ENCODE peak calls at places on chromosome 10, in ten cellular contexts. Y is GM23338; L is neural crest cell; H is BJ; Q is CD4-positive, alpha-beta T cell; S is dorsolateral prefrontal cortex; K is tibial nerve; V is endothelial cell; G is omental fat pad; J is endothelial cell of umbilical vein. F is an unnamed sample.

GRCh38 chr10:114987995-114988394 is 50.0 kb downstream of the TRUB1 start:
- DNase-seq in Y (no peak), L (no peak), H (peak; percentile 27), Q (no peak), S (no peak), K (no peak), V (no peak), G (no peak), J (peak; percentile 41), F (no peak)

GRCh38 chr10:75358835-75359421 is 42.6 kb downstream of the ZNF503 start:
- DNase-seq in Y (no peak), L (no peak), H (peak; percentile 64), Q (no peak), S (no peak), K (no peak), V (no peak), G (no peak), J (no peak), F (no peak)

GRCh38 chr10:73413108-73413527 is 740 bp downstream of the ANXA7 start:
- DNase-seq in Y (peak; percentile 40), L (peak; percentile 14), H (no peak), Q (peak; percentile 33), S (no peak), K (no peak), V (peak; percentile 26), G (no peak), J (no peak), F (no peak)

GRCh38 chr10:5948999-5949759 is 28.2 kb downstream of the IL15RA start:
- DNase-seq in Y (peak; percentile 86), L (peak; percentile 38), H (no peak), Q (no peak), S (no peak), K (no peak), V (peak; percentile 62), G (no peak), J (peak; percentile 82), F (peak; percentile 79)

GRCh38 chr10:63766766-63767505 is 245.7 kb downstream of the REEP3 start:
- DNase-seq in Y (peak; percentile 18), L (no peak), H (peak; percentile 66), Q (no peak), S (no peak), K (no peak), V (no peak), G (no peak), J (peak; percentile 77), F (no peak)

GRCh38 chr10:79442171-79443040 is 3.0 kb downstream of the ZCCHC24 start:
- DNase-seq in Y (no peak), L (no peak), H (no peak), Q (no peak), S (peak; percentile 87), K (no peak), V (no peak), G (peak; percentile 19), J (no peak), F (no peak)

GRCh38 chr10:87860156-87860795 is 3.1 kb downstream of the KLLN start:
- DNase-seq in Y (peak; percentile 65), L (no peak), H (no peak), Q (peak; percentile 30), S (no peak), K (no peak), V (no peak), G (no peak), J (peak; percentile 82), F (no peak)

GRCh38 chr10:28382520-28383269 is 79.8 kb upstream of the MPP7 start:
- DNase-seq in Y (no peak), L (no peak), H (peak; percentile 73), Q (no peak), S (no peak), K (no peak), V (no peak), G (no peak), J (no peak), F (no peak)

GRCh38 chr10:130761032-130761575 is 550.4 kb downstream of the TCERG1L start:
- DNase-seq in Y (no peak), L (no peak), H (no peak), Q (no peak), S (no peak), K (no peak), V (no peak), G (no peak), J (no peak), F (no peak)

GRCh38 chr10:72263613-72264241 is 10.0 kb upstream of the DDIT4 start:
- DNase-seq in Y (peak; percentile 23), L (no peak), H (no peak), Q (peak; percentile 53), S (no peak), K (no peak), V (no peak), G (no peak), J (no peak), F (no peak)

GRCh38 chr10:103111031-103111917 is 81.8 kb downstream of the NT5C2 start:
- DNase-seq in Y (peak; percentile 23), L (no peak), H (no peak), Q (no peak), S (no peak), K (no peak), V (no peak), G (no peak), J (no peak), F (no peak)

GRCh38 chr10:84333864-84334451 is 5.6 kb downstream of the CCSER2 start:
- DNase-seq in Y (peak; percentile 53), L (no peak), H (no peak), Q (peak; percentile 64), S (no peak), K (no peak), V (no peak), G (no peak), J (no peak), F (no peak)

GRCh38 chr10:44659350-44659749 is 251.8 kb upstream of the TMEM72 start:
- DNase-seq in Y (no peak), L (no peak), H (no peak), Q (no peak), S (no peak), K (no peak), V (no peak), G (no peak), J (no peak), F (no peak)

GRCh38 chr10:131926743-131927595 is 26.2 kb downstream of the PPP2R2D start:
- DNase-seq in Y (no peak), L (no peak), H (no peak), Q (no peak), S (no peak), K (no peak), V (no peak), G (no peak), J (no peak), F (no peak)

GRCh38 chr10:132961864-132962622 is 19.7 kb upstream of the CFAP46 start:
- DNase-seq in Y (peak; percentile 96), L (peak; percentile 56), H (peak; percentile 9), Q (peak; percentile 60), S (peak; percentile 19), K (no peak), V (peak; percentile 67), G (peak; percentile 60), J (peak; percentile 74), F (peak; percentile 80)

GRCh38 chr10:3783313-3783689 is 1.7 kb downstream of the KLF6 start:
- DNase-seq in Y (peak; percentile 69), L (peak; percentile 25), H (no peak), Q (peak; percentile 71), S (no peak), K (no peak), V (peak; percentile 34), G (no peak), J (no peak), F (peak; percentile 81)

GRCh38 chr10:561721-562120 is 127.7 kb downstream of the DIP2C start:
- DNase-seq in Y (no peak), L (no peak), H (no peak), Q (no peak), S (no peak), K (no peak), V (no peak), G (no peak), J (no peak), F (no peak)

GRCh38 chr10:110746254-110746826 is 102.2 kb downstream of the RBM20 start:
- DNase-seq in Y (peak; percentile 85), L (peak; percentile 57), H (peak; percentile 17), Q (peak; percentile 47), S (peak; percentile 24), K (no peak), V (peak; percentile 75), G (no peak), J (peak; percentile 81), F (no peak)

GRCh38 chr10:77240042-77240619 is 397.5 kb downstream of the KCNMA1 start:
- DNase-seq in Y (no peak), L (no peak), H (no peak), Q (no peak), S (no peak), K (no peak), V (no peak), G (no peak), J (no peak), F (no peak)

DNA sequence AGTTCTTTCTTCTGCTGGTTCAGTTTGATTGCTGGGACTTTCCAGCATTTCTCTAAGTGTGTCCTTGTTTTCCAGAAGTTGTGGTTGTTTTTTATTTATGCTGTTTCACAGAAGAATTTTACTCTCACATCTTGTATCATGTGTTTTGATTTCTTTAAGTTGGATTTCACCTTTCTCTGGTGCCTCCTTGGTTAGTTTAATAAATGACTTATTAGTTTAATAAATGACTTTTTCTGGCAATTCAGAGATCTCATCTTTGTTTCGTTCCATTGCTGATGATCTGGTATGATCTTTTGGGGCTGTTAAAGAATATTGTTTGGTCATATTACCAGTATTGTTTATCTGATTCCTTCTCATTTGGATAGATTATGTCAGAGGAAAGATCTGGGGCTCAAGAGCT is 59.8 kb upstream of the CYP2C9 start:
- DNase-seq in Y (no peak), L (no peak), H (no peak), Q (no peak), S (no peak), K (no peak), V (no peak), G (no peak), J (no peak), F (no peak)
- TF ChIP-seq CTCF in Y (no peak), L (no peak), H (no peak), Q (no peak), S (no peak), K (no peak), V (no peak), G (no peak), J (no peak), F (no peak)

GRCh38 chr10:124622866-124623536 is 121.2 kb downstream of the FAM53B start:
- DNase-seq in Y (no peak), L (no peak), H (no peak), Q (no peak), S (no peak), K (no peak), V (no peak), G (no peak), J (no peak), F (no peak)
- TF ChIP-seq CTCF in Y (no peak), L (no peak), H (no peak), Q (no peak), S (no peak), K (no peak), V (no peak), G (no peak), J (no peak), F (no peak)

GRCh38 chr10:60549686-60550085 is 160.0 kb upstream of the ANK3 start:
- DNase-seq in Y (peak; percentile 44), L (no peak), H (no peak), Q (no peak), S (no peak), K (no peak), V (no peak), G (no peak), J (peak; percentile 24), F (no peak)
- TF ChIP-seq CTCF in Y (peak; percentile 56), L (peak; percentile 52), H (peak; percentile 8), Q (peak; percentile 57), S (peak; percentile 52), K (no peak), V (no peak), G (no peak), J (peak; percentile 13), F (no peak)

GRCh38 chr10:86632009-86632800 is 22.1 kb upstream of the OPN4 start:
- DNase-seq in Y (peak; percentile 94), L (peak; percentile 54), H (no peak), Q (no peak), S (no peak), K (no peak), V (peak; percentile 69), G (no peak), J (no peak), F (no peak)
- TF ChIP-seq CTCF in Y (peak; percentile 33), L (peak; percentile 53), H (peak; percentile 43), Q (no peak), S (peak; percentile 38), K (peak; percentile 42), V (no peak), G (no peak), J (peak; percentile 21), F (no peak)